ENCODE peak calls at places on chromosomes 1 and 21, in seven cellular contexts. K is HTR-8/SVneo; Q is left ventricle myocardium inferior; O is germinal center; Y is amygdala; V is stimulated activated CD8-positive, alpha-beta memory T cell treated with anti-CD3 and anti-CD28 coated beads, Interleukin-15, amount 100 ng/mL, for 24 hours; U is activated naive CD4-positive, alpha-beta T cell. X is an unnamed sample.

GRCh38 chr1:213976665-213977485 is 10.9 kb upstream of the PROX1 start:
- DNase-seq in K (no peak), Q (no peak), O (no peak), Y (no peak), V (no peak), U (no peak), X (no peak)

GRCh38 chr1:157410457-157410856 is 141.9 kb downstream of the FCRL5 start:
- DNase-seq in K (no peak), Q (no peak), O (no peak), Y (no peak), V (no peak), U (no peak), X (no peak)

GRCh38 chr1:27643626-27644368 is 8.8 kb upstream of the FGR start:
- DNase-seq in K (no peak), Q (peak), O (peak), Y (no peak), V (no peak), U (peak), X (peak)

GRCh38 chr1:19418503-19418971 is 66.8 kb downstream of the CAPZB start:
- DNase-seq in K (no peak), Q (no peak), O (no peak), Y (no peak), V (no peak), U (no peak), X (no peak)

GRCh38 chr1:171424494-171424893 is 60.8 kb upstream of the PRRC2C start:
- DNase-seq in K (no peak), Q (no peak), O (no peak), Y (no peak), V (no peak), U (no peak), X (no peak)

GRCh38 chr1:26608895-26609294 is 79.3 kb downstream of the RPS6KA1 start:
- DNase-seq in K (no peak), Q (no peak), O (no peak), Y (no peak), V (no peak), U (no peak), X (no peak)

GRCh38 chr1:230707732-230708630 is 5.9 kb downstream of the AGT start:
- DNase-seq in K (no peak), Q (no peak), O (no peak), Y (no peak), V (no peak), U (no peak), X (no peak)

GRCh38 chr21:35940074-35940927 is 120.0 kb downstream of the SETD4 start:
- DNase-seq in K (peak), Q (no peak), O (no peak), Y (no peak), V (no peak), U (no peak), X (no peak)

GRCh38 chr1:33388989-33389771 is 41.7 kb downstream of the PHC2 start:
- DNase-seq in K (no peak), Q (peak), O (no peak), Y (no peak), V (no peak), U (no peak), X (no peak)

GRCh38 chr1:187621961-187622360 is 793.2 kb downstream of the PLA2G4A start:
- DNase-seq in K (no peak), Q (no peak), O (no peak), Y (no peak), V (no peak), U (no peak), X (no peak)

GRCh38 chr1:183025782-183026774 is 2.9 kb downstream of the LAMC1 start:
- DNase-seq in K (no peak), Q (no peak), O (no peak), Y (no peak), V (no peak), U (no peak), X (no peak)

GRCh38 chr1:223339861-223340260 is 24.1 kb downstream of the SUSD4 start:
- DNase-seq in K (no peak), Q (no peak), O (no peak), Y (no peak), V (no peak), U (no peak), X (no peak)

GRCh38 chr1:1244192-1244811 is 2.2 kb downstream of the C1QTNF12 start:
- DNase-seq in K (no peak), Q (no peak), O (no peak), Y (no peak), V (no peak), U (no peak), X (no peak)

GRCh38 chr1:68442822-68443556 is 6.8 kb downstream of the RPE65 start:
- DNase-seq in K (peak), Q (no peak), O (peak), Y (no peak), V (no peak), U (no peak), X (no peak)

GRCh38 chr1:190022709-190023108 is 455.0 kb downstream of the BRINP3 start:
- DNase-seq in K (peak), Q (no peak), O (no peak), Y (no peak), V (no peak), U (no peak), X (no peak)

GRCh38 chr1:88398338-88398737 is 285.7 kb upstream of the PKN2 start:
- DNase-seq in K (no peak), Q (no peak), O (no peak), Y (no peak), V (no peak), U (no peak), X (no peak)